ENCODE peak calls at places on chromosome 12, in four cellular contexts. C is CD8-positive, alpha-beta memory T cell; Y is aorta; H is sigmoid colon. Q is an unnamed sample.
A peak's percentile ranks its signal among the peaks of the same experiment; 100 is the strongest.

GRCh38 chr12:94336201-94336915 is 123.3 kb downstream of the CEP83 start:
- DNase-seq in Y (no peak), C (no peak), H (no peak), Q (no peak)

GRCh38 chr12:120496353-120497340 is 734 bp downstream of the DYNLL1 start:
- DNase-seq in Y (peak; percentile 88), H (peak; percentile 84), C (peak; percentile 52), Q (peak; percentile 85)

GRCh38 chr12:109685574-109686447 is 27.8 kb upstream of the FAM222A start:
- DNase-seq in Y (no peak), H (peak; percentile 3), C (no peak), Q (no peak)

GRCh38 chr12:3040663-3041544 is 36.3 kb upstream of the TSPAN9 start:
- DNase-seq in Y (peak; percentile 70), H (no peak), C (no peak), Q (no peak)

GRCh38 chr12:54627304-54627703 is 7.4 kb downstream of the LACRT start:
- DNase-seq in C (no peak), H (no peak), Y (no peak), Q (no peak)

GRCh38 chr12:13257356-13257875 is 60.9 kb downstream of the EMP1 start:
- DNase-seq in C (no peak), Y (no peak), H (no peak), Q (no peak)

GRCh38 chr12:101759396-101760047 is 20.3 kb upstream of the SYCP3 start:
- DNase-seq in Y (no peak), C (no peak), H (no peak), Q (no peak)

GRCh38 chr12:45415393-45415817 is 199.5 kb downstream of the ANO6 start:
- DNase-seq in Y (peak; percentile 80), C (no peak), H (peak; percentile 64), Q (peak; percentile 48)

GRCh38 chr12:41683513-41683912 is 461.2 kb downstream of the GXYLT1 start:
- DNase-seq in C (no peak), Y (no peak), H (no peak), Q (no peak)

GRCh38 chr12:80707830-80708534 is 548 bp downstream of the MYF6 start:
- DNase-seq in Y (peak; percentile 76), H (peak; percentile 59), C (no peak), Q (peak; percentile 60)

GRCh38 chr12:52254180-52254964 is 20.1 kb upstream of the KRT86 start:
- DNase-seq in C (no peak), Y (peak; percentile 34), H (peak; percentile 26), Q (no peak)

GRCh38 chr12:112524676-112525425 is 106.1 kb downstream of the PTPN11 start:
- DNase-seq in H (no peak), Y (no peak), C (no peak), Q (no peak)

GRCh38 chr12:108828774-108829173 is 28.6 kb downstream of the SSH1 start:
- DNase-seq in C (no peak), Y (no peak), H (no peak), Q (no peak)

GRCh38 chr12:81086342-81086741 is 8.5 kb downstream of the ACSS3 start:
- DNase-seq in Y (no peak), H (no peak), C (no peak), Q (no peak)

GRCh38 chr12:120851444-120851843 is 52.7 kb downstream of the SPPL3 start:
- DNase-seq in H (no peak), C (no peak), Y (no peak), Q (no peak)

GRCh38 chr12:22543246-22544037 is 900 bp downstream of the C2CD5 start:
- DNase-seq in H (peak; percentile 74), Y (no peak), C (peak; percentile 15), Q (peak; percentile 78)

GRCh38 chr12:91023326-91024004 is 18.7 kb upstream of the EPYC start:
- DNase-seq in C (no peak), H (no peak), Y (no peak), Q (no peak)

GRCh38 chr12:105296116-105297095 is 34.1 kb upstream of the C12orf75 start:
- DNase-seq in Y (no peak), H (no peak), C (no peak), Q (no peak)

GRCh38 chr12:47825239-47825639 is 5.5 kb upstream of the HDAC7 start:
- DNase-seq in C (no peak), H (peak; percentile 86), Y (peak; percentile 85), Q (peak; percentile 72)

GRCh38 chr12:116559080-116559329 is 176 bp upstream of the MAP1LC3B2 start:
- DNase-seq in C (no peak), Y (no peak), H (no peak), Q (no peak)

GRCh38 chr12:47811581-47812484 is 7.9 kb downstream of the HDAC7 start:
- DNase-seq in C (no peak), H (peak; percentile 91), Y (peak; percentile 89), Q (no peak)

GRCh38 chr12:100666588-100666987 is 93.1 kb downstream of the GAS2L3 start:
- DNase-seq in H (no peak), C (no peak), Y (no peak), Q (no peak)

GRCh38 chr12:111215891-111216290 is 153.0 kb downstream of the PHETA1 start:
- DNase-seq in C (no peak), H (no peak), Y (no peak), Q (no peak)

GRCh38 chr12:111773801-111774551 is 7.2 kb downstream of the ALDH2 start:
- DNase-seq in Y (peak; percentile 84), H (peak; percentile 94), C (no peak), Q (peak; percentile 88)

GRCh38 chr12:53207042-53207441 is at the start of gene ITGB7:
- DNase-seq in H (no peak), C (peak; percentile 53), Y (peak; percentile 51), Q (no peak)

GRCh38 chr12:85782711-85783110 is 53.5 kb downstream of the RASSF9 start:
- DNase-seq in H (no peak), Y (no peak), C (no peak), Q (no peak)

GRCh38 chr12:5433081-5433839 is 1.4 kb downstream of the NTF3 start:
- DNase-seq in H (no peak), C (no peak), Y (no peak), Q (no peak)

GRCh38 chr12:49665384-49665783 is 41.8 kb downstream of the FMNL3 start:
- DNase-seq in C (no peak), Y (peak; percentile 55), H (no peak), Q (no peak)

GRCh38 chr12:57454566-57455373 is at the start of gene INHBE:
- DNase-seq in Y (no peak), C (no peak), H (no peak), Q (no peak)
- H3K4me3 ChIP-seq in Y (no peak within 1 kb of the TSS), C (no peak within 1 kb of the TSS), H (no peak within 1 kb of the TSS), Q (no peak within 1 kb of the TSS)

GRCh38 chr12:88413561-88414095 is 166.6 kb downstream of the KITLG start:
- DNase-seq in C (no peak), H (no peak), Y (no peak), Q (no peak)
- H3K4me3 ChIP-seq in C (no peak overlapping the region), H (no peak overlapping the region), Y (no peak overlapping the region), Q (no peak overlapping the region)

DNA sequence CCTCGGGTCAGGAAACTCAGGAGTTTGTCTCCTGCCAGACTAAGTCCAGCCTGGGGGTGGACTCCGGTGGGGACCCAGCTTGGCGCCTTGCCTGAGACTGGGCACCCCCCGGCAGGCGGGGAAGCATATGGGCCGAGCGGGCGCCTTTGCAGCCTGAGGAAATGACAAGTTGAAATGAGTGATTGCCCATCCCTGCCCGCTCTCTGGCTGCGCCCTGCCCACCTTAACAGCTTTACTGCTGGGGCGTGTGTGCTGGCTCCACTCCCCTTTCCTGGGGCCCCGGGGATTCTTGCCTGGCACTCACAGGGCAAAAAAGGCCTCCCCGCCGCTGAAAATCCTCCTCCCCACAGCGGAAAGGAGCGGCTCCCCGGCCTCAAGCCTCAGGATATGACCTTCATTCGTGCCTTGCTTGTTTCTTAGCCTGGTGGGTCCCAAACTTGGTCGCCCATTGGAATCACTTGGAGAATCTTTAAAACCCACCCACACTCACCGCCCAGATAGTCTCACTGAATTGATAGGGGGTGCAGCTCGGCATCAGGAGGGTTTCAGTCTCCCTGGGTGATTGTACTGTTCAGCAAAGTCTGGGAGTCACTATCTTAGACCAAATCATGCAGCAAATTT is 1.5 kb downstream of the RFLNA start:
- DNase-seq in C (no peak), H (no peak), Y (peak; percentile 70), Q (peak; percentile 27)
- H3K4me3 ChIP-seq in C (no peak overlapping the region), H (no peak overlapping the region), Y (no peak overlapping the region), Q (no peak overlapping the region)

DNA sequence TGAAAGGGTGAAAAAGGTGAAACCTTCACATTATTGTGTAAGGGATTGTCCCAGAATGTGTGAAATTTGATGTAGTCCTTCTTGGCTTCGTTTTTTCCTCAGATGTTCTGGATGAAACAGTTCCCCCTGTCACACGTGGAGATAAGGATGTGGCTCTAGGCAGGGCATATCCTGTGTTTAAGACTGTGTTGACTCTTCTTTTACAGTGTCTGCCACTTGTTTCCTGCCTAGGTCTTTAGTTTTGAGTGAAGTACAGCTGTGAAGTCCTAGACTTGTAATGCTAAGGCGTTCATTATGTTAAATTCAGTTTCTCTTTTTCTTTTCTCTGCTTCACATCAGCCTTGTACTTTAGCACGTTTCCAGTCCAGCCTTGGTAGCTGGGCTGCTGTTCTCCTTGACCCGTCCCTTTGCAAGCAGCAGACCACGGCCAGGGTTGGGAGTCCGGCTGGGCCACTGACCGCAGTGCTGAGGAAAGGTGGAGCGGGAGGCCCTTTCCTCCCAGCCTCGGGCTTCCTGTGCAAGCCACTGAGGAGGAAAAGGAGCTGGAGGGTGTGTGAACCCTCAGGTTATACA is 59.1 kb downstream of the RASSF3 start:
- DNase-seq in Y (peak; percentile 85), H (peak; percentile 77), C (peak; percentile 28), Q (peak; percentile 87)
- H3K4me3 ChIP-seq in Y (no peak overlapping the region), H (no peak overlapping the region), C (peak overlapping the region; percentile 66), Q (no peak overlapping the region)

GRCh38 chr12:79424109-79424721 is 266.5 kb downstream of the PAWR start:
- DNase-seq in Y (no peak), H (no peak), C (no peak), Q (no peak)
- H3K4me3 ChIP-seq in Y (no peak overlapping the region), H (no peak overlapping the region), C (no peak overlapping the region), Q (no peak overlapping the region)

DNA sequence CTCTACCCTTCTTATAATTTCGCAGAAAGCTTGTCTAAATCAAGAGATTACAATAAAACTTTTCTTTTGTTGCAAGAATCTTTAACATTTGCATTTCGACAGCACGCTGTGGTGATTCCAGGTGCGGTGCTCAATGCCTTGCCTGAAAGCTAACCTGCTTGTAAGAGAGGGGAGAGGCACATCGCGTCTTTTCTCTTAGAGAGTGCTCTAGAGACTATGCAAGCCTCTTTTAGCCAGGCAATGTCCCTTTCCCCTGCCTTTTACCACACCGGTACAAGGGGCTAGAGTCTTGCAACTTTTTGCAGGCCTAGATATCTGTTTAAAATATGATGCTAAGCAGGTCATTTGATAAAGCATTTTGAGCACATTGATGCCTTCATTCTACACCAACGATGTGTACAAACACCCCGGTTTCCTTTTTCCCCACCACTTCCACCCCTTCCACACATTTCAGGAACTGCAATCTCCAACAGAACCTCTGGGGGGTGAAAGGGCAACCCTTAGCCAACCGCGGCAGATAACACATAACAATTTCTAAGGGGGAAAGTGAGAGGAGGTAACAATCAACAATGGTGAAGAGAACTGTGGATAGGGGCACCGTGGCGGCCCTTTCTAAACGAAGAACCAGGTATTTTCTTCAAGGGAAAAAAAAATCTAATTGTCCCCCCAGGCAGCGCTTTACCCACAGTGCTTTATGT is 1.3 kb downstream of the KITLG start:
- DNase-seq in H (no peak), Y (no peak), C (no peak), Q (no peak)
- H3K4me3 ChIP-seq in H (peak overlapping the region; percentile 60), Y (peak overlapping the region; percentile 74), C (no peak overlapping the region), Q (peak overlapping the region; percentile 54)